ENCODE peak calls at places on chromosomes 13 and 19, in six cellular contexts. S is upper lobe of right lung, F is IMR-90, L is left ventricle myocardium inferior, D is GM06990, H is astrocyte of the spinal cord. I is an unnamed sample.

GRCh38 chr19:4575267-4575793 is 15.8 kb upstream of the SEMA6B start:
- DNase-seq in L (peak; percentile 68), F (peak; percentile 89), D (no peak), H (peak; percentile 91), S (no peak), I (no peak)

GRCh38 chr13:91531646-91532045 is 133.2 kb downstream of the GPC5 start:
- DNase-seq in S (no peak), H (no peak), L (no peak), F (no peak), D (no peak), I (no peak)

GRCh38 chr13:66205807-66206206 is 1024.3 kb downstream of the PCDH9 start:
- DNase-seq in H (no peak), L (no peak), F (no peak), D (no peak), S (no peak), I (no peak)

GRCh38 chr13:31775686-31776085 is 36.4 kb downstream of the RXFP2 start:
- DNase-seq in H (no peak), D (no peak), S (no peak), L (peak; percentile 58), F (no peak), I (no peak)

GRCh38 chr13:112132619-112133018 is 65.7 kb downstream of the SOX1 start:
- DNase-seq in L (no peak), S (peak; percentile 26), H (no peak), F (no peak), D (no peak), I (peak; percentile 24)

GRCh38 chr19:16266586-16266942 is 58.1 kb upstream of the KLF2 start:
- DNase-seq in F (no peak), L (no peak), D (no peak), H (no peak), S (no peak), I (no peak)

GRCh38 chr13:25478186-25478585 is 106.4 kb downstream of the ATP8A2 start:
- DNase-seq in L (no peak), D (no peak), H (no peak), F (no peak), S (no peak), I (no peak)

GRCh38 chr19:52946322-52947310 is 16.1 kb downstream of the ZNF816 start:
- DNase-seq in D (no peak), L (peak; percentile 51), S (peak; percentile 93), F (peak; percentile 5), H (peak; percentile 17), I (peak; percentile 75)

DNA sequence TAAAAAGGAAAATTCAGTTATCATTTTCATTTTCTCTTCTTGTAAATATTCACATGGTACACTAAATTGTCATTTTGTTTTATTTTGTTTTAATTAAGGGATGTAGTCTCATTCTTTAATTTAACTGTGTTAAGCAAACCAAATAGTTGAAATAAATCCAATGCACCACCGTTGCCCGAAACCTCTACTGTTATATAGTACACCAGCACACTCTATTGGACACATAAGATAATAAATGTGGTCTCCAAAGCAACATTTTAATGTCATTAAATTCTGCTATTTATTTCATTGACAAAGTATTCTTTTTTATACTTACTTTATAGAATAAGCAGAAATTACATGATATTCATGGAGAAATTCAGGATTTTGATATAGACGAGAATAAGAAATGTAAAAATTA is 156.4 kb upstream of the FREM2 start:
- DNase-seq in F (peak; percentile 1), L (no peak), S (no peak), D (no peak), H (peak; percentile 1), I (no peak)
- TF ChIP-seq CTCF in F (peak; percentile 32), L (peak; percentile 58), S (peak; percentile 27), D (peak; percentile 16), H (peak; percentile 9), I (peak; percentile 66)

DNA sequence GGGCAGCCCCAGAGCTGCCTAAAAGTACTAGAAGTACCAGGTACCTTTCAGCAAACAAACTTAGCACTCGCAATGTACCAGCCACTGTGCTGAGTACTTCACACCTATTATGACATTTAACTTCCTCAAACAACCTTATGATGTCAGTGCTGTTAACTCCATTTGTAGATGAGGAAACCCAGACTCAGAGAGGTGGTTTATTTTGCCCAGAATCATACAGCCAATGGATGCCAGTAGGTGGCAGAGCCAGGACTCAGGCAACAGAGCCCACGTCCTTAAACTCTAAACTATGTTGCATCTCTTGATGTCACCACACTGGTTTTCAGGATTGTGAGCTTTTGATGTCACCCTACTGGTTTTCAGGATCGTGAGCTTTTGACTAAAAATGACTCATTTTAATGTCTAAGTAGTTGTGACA is 78.9 kb downstream of the FLT1 start:
- DNase-seq in S (no peak), L (no peak), H (no peak), D (no peak), F (no peak), I (no peak)
- TF ChIP-seq CTCF in S (no peak), L (no peak), H (no peak), D (peak; percentile 16), F (no peak), I (no peak)

GRCh38 chr19:23436944-23437343 is 41.7 kb upstream of the ZNF91 start:
- DNase-seq in D (no peak), H (no peak), F (no peak), L (no peak), S (no peak), I (no peak)

GRCh38 chr19:23440791-23441190 is 45.5 kb upstream of the ZNF91 start:
- DNase-seq in D (peak; percentile 5), S (no peak), F (no peak), H (no peak), L (no peak), I (no peak)

GRCh38 chr19:23440207-23440606 is 44.9 kb upstream of the ZNF91 start:
- DNase-seq in H (no peak), F (no peak), D (no peak), L (no peak), S (no peak), I (no peak)

GRCh38 chr19:23437901-23438300 is 42.6 kb upstream of the ZNF91 start:
- DNase-seq in L (no peak), F (no peak), D (no peak), S (no peak), H (no peak), I (no peak)

GRCh38 chr19:23439623-23440022 is 44.4 kb upstream of the ZNF91 start:
- DNase-seq in S (no peak), F (no peak), L (no peak), H (no peak), D (no peak), I (no peak)
- TF ChIP-seq CTCF in S (no peak), F (no peak), L (peak; percentile 26), H (peak; percentile 34), D (peak; percentile 9), I (peak; percentile 50)

GRCh38 chr19:13610042-13610691 is 103.9 kb upstream of the CACNA1A start:
- DNase-seq in D (no peak), H (no peak), L (no peak), S (no peak), F (no peak), I (no peak)
- TF ChIP-seq CTCF in D (no peak), H (no peak), L (no peak), S (no peak), F (no peak), I (no peak)

GRCh38 chr19:46428278-46429141 is at the start of gene PNMA8C:
- DNase-seq in S (peak; percentile 82), D (peak; percentile 70), L (peak; percentile 75), H (peak; percentile 59), F (peak; percentile 63), I (peak; percentile 81)

GRCh38 chr19:46427518-46427917 is 1.2 kb downstream of the PNMA8C start:
- DNase-seq in L (no peak), S (no peak), H (no peak), F (no peak), D (no peak), I (no peak)

GRCh38 chr19:46429999-46430398 is 1.3 kb upstream of the PNMA8C start:
- DNase-seq in F (no peak), L (no peak), D (no peak), S (no peak), H (no peak), I (no peak)

GRCh38 chr19:46435009-46435408 is 6.3 kb upstream of the PNMA8C start:
- DNase-seq in D (no peak), S (no peak), L (no peak), F (no peak), H (no peak), I (no peak)

DNA sequence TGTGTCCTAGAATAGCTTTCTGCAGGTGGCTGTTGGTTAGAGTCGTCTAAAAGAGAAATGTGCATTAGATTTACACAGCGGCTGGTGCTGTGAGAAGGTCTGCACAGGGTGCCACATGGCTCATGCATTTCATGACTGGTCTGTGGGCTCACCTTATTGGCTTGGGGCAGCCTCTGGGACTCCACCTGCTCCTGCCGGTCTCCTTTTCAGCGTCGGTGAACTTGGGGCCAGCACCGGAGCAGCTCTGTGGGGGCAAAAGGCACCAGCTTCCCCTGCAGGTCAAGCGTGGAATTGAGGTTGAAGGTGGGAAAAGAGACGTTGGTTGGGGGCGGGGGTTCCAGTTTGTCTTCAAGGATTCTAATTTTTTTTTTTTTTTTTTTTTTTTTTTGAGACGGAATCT is 3.1 kb upstream of the PNMA8C start:
- DNase-seq in S (no peak), L (no peak), D (no peak), H (no peak), F (no peak), I (no peak)
- TF ChIP-seq CTCF in S (no peak), L (peak; percentile 9), D (no peak), H (peak; percentile 27), F (no peak), I (peak; percentile 53)